ENCODE peak calls at places on chromosomes 5 and 9, in eight cellular contexts. N, H, C, T, I, K, B and L are unnamed samples.

GRCh38 chr5:58258984-58259684 is 200.8 kb downstream of the PLK2 start:
- DNase-seq in T (no peak), B (peak; percentile 11), N (no peak), I (no peak), C (no peak), H (no peak), K (no peak), L (no peak)

GRCh38 chr5:172744106-172745104 is 26.6 kb downstream of the DUSP1 start:
- DNase-seq in T (no peak), I (no peak), K (no peak), C (no peak), H (no peak), B (no peak), N (no peak), L (no peak)

GRCh38 chr5:153896117-153896516 is 142.6 kb downstream of the FAM114A2 start:
- DNase-seq in I (no peak), T (peak; percentile 78), B (no peak), K (no peak), C (no peak), N (no peak), H (peak; percentile 71), L (no peak)

GRCh38 chr5:127936439-127936972 is 147.1 kb upstream of the SLC12A2 start:
- DNase-seq in K (no peak), T (no peak), B (no peak), H (no peak), I (no peak), N (no peak), C (no peak), L (no peak)

GRCh38 chr5:40383719-40384651 is 295.7 kb upstream of the PTGER4 start:
- DNase-seq in I (no peak), N (no peak), B (peak; percentile 39), H (peak; percentile 60), C (no peak), K (no peak), T (peak; percentile 56), L (no peak)

GRCh38 chr5:150106669-150107068 is 20.3 kb upstream of the CSF1R start:
- DNase-seq in K (no peak), B (no peak), C (no peak), N (no peak), T (no peak), I (no peak), H (no peak), L (no peak)

GRCh38 chr9:112348257-112348992 is 15.0 kb upstream of the PTBP3 start:
- DNase-seq in B (no peak), C (peak; percentile 87), T (no peak), H (peak; percentile 47), N (peak; percentile 42), K (peak; percentile 25), I (peak; percentile 29), L (peak; percentile 30)

GRCh38 chr9:98081477-98082219 is 25.1 kb downstream of the NANS start:
- DNase-seq in I (no peak), K (no peak), B (no peak), T (peak; percentile 85), C (no peak), H (peak; percentile 87), N (no peak), L (no peak)

GRCh38 chr5:78295035-78295961 is 800 bp upstream of the AP3B1 start:
- DNase-seq in T (peak; percentile 62), C (peak; percentile 52), B (peak; percentile 19), H (peak; percentile 70), I (peak; percentile 30), K (peak; percentile 62), N (peak; percentile 19), L (peak; percentile 20)

GRCh38 chr5:93058309-93058708 is 522.7 kb downstream of the NR2F1-AS1 start:
- DNase-seq in H (peak; percentile 68), N (no peak), I (no peak), B (no peak), K (no peak), T (no peak), C (no peak), L (no peak)

GRCh38 chr5:150598046-150598445 is 42.4 kb upstream of the SYNPO start:
- DNase-seq in K (no peak), T (no peak), C (no peak), H (no peak), I (no peak), N (no peak), B (no peak), L (no peak)

GRCh38 chr5:54867310-54867944 is 118.0 kb downstream of the ESM1 start:
- DNase-seq in K (peak; percentile 23), N (no peak), T (peak; percentile 66), B (peak; percentile 59), H (peak; percentile 57), I (no peak), C (no peak), L (no peak)

GRCh38 chr9:91843093-91843492 is 106.9 kb downstream of the ROR2 start:
- DNase-seq in N (no peak), T (no peak), K (no peak), C (no peak), B (no peak), I (no peak), H (no peak), L (no peak)

GRCh38 chr5:105754056-105754455 is 1916.7 kb downstream of the EFNA5 start:
- DNase-seq in T (no peak), B (no peak), C (no peak), H (no peak), K (no peak), I (no peak), N (no peak), L (no peak)

GRCh38 chr5:151470440-151470839 is 23.0 kb downstream of the SLC36A1 start:
- DNase-seq in H (peak; percentile 65), T (no peak), N (no peak), I (no peak), B (no peak), C (no peak), K (peak; percentile 53), L (no peak)

GRCh38 chr5:137997726-137998213 is 35.1 kb downstream of the FAM13B start:
- DNase-seq in N (no peak), K (no peak), I (no peak), T (no peak), C (no peak), B (no peak), H (peak; percentile 18), L (no peak)

GRCh38 chr5:155936520-155937406 is 390.2 kb upstream of the SGCD start:
- DNase-seq in C (no peak), K (no peak), T (no peak), I (no peak), H (no peak), N (no peak), B (no peak), L (no peak)

GRCh38 chr9:109346904-109347303 is 26.0 kb upstream of the EPB41L4B start:
- DNase-seq in C (no peak), H (no peak), K (no peak), N (no peak), I (no peak), T (no peak), B (no peak), L (no peak)

GRCh38 chr9:77449177-77450092 is 198.7 kb downstream of the GNA14 start:
- DNase-seq in B (peak; percentile 34), C (no peak), K (peak; percentile 19), I (no peak), N (no peak), H (peak; percentile 70), T (peak; percentile 91), L (no peak)

GRCh38 chr5:158546748-158547147 is 553.0 kb downstream of the EBF1 start:
- DNase-seq in I (no peak), K (no peak), T (no peak), B (no peak), H (no peak), N (no peak), C (no peak), L (no peak)

GRCh38 chr9:97312556-97312955 is 5.1 kb downstream of the CCDC180 start:
- DNase-seq in K (no peak), B (no peak), C (no peak), N (no peak), I (no peak), H (no peak), T (no peak), L (no peak)

GRCh38 chr9:93479726-93480125 is 26.3 kb upstream of the FAM120AOS start:
- DNase-seq in N (no peak), H (no peak), T (no peak), B (no peak), I (no peak), K (no peak), C (no peak), L (no peak)

GRCh38 chr5:179900707-179901106 is 7.0 kb downstream of the TBC1D9B start:
- DNase-seq in C (peak; percentile 43), B (no peak), K (no peak), H (no peak), T (no peak), I (no peak), N (no peak), L (no peak)

GRCh38 chr5:58149750-58150149 is 310.1 kb downstream of the PLK2 start:
- DNase-seq in B (no peak), H (no peak), I (no peak), K (no peak), N (no peak), T (peak; percentile 25), C (no peak), L (no peak)

GRCh38 chr9:84953797-84954695 is 284.5 kb downstream of the NTRK2 start:
- DNase-seq in I (peak; percentile 88), N (peak; percentile 8), C (peak; percentile 81), H (peak; percentile 75), T (peak; percentile 91), K (no peak), B (peak; percentile 10), L (no peak)

GRCh38 chr5:140321796-140322195 is 18.9 kb upstream of the PFDN1 start:
- DNase-seq in I (no peak), H (no peak), T (no peak), N (no peak), K (no peak), C (no peak), B (no peak), L (no peak)

GRCh38 chr5:134240421-134240962 is 14.6 kb upstream of the PPP2CA start:
- DNase-seq in N (no peak), I (no peak), T (no peak), B (no peak), C (no peak), H (no peak), K (no peak), L (no peak)

GRCh38 chr5:115838885-115839518 is 2.4 kb downstream of the ATG12 start:
- DNase-seq in T (peak; percentile 67), N (no peak), B (peak; percentile 62), C (no peak), H (peak; percentile 66), K (peak; percentile 26), I (no peak), L (peak; percentile 41)

GRCh38 chr9:86491634-86492266 is 137.5 kb upstream of the TUT7 start:
- DNase-seq in C (no peak), N (no peak), T (no peak), K (no peak), H (no peak), I (no peak), B (no peak), L (no peak)

GRCh38 chr5:33679791-33680190 is 212.0 kb downstream of the ADAMTS12 start:
- DNase-seq in C (no peak), B (no peak), I (no peak), T (no peak), H (no peak), N (no peak), K (no peak), L (no peak)

GRCh38 chr5:56129288-56129687 is 103.8 kb downstream of the ANKRD55 start:
- DNase-seq in I (no peak), K (no peak), H (peak; percentile 34), B (no peak), T (no peak), N (no peak), C (no peak), L (no peak)

GRCh38 chr5:140417235-140417634 is 15.6 kb downstream of the ANKHD1 start:
- DNase-seq in H (no peak), K (no peak), B (no peak), I (no peak), C (no peak), N (no peak), T (no peak), L (no peak)

GRCh38 chr5:68114641-68115040 is 100.9 kb upstream of the PIK3R1 start:
- DNase-seq in H (peak; percentile 46), I (no peak), T (peak; percentile 16), C (no peak), B (peak; percentile 17), K (no peak), N (no peak), L (no peak)